ENCODE peak calls at places on chromosomes 13 and 19, in six cellular contexts. D is transverse colon, A is HepG2, Z is upper lobe of left lung, N is GM12878, U is stomach. F is an unnamed sample.

GRCh38 chr19:55640577-55641375 is at the start of gene ZNF580:
- DNase-seq in A (peak), N (no peak), D (peak), Z (peak), U (peak), F (peak)

GRCh38 chr13:47117268-47117667 is 220.4 kb upstream of the HTR2A start:
- DNase-seq in N (no peak), U (no peak), A (no peak), D (no peak), Z (no peak), F (no peak)

GRCh38 chr13:87129602-87130300 is 541.4 kb upstream of the SLITRK5 start:
- DNase-seq in U (no peak), A (no peak), Z (no peak), D (no peak), N (no peak), F (no peak)

GRCh38 chr13:98462241-98462882 is 114.5 kb downstream of the STK24 start:
- DNase-seq in N (no peak), U (no peak), D (no peak), Z (no peak), A (no peak), F (no peak)

GRCh38 chr13:30805603-30806011 is 70.3 kb downstream of the ALOX5AP start:
- DNase-seq in N (no peak), U (no peak), Z (no peak), A (peak), D (no peak), F (no peak)

GRCh38 chr19:41623360-41623759 is 3.5 kb downstream of the CEACAM4 start:
- DNase-seq in N (no peak), D (no peak), U (no peak), A (no peak), Z (peak), F (no peak)

GRCh38 chr19:51980116-51980736 is 6.4 kb downstream of the ZNF350 start:
- DNase-seq in A (no peak), D (no peak), N (no peak), U (no peak), Z (no peak), F (no peak)

GRCh38 chr19:42111384-42111783 is 20.9 kb downstream of the POU2F2 start:
- DNase-seq in D (no peak), A (no peak), U (no peak), N (no peak), Z (no peak), F (no peak)

GRCh38 chr13:26628706-26629105 is 71.2 kb downstream of the WASF3 start:
- DNase-seq in N (no peak), U (no peak), D (peak), A (peak), Z (no peak), F (no peak)

GRCh38 chr13:107374038-107374437 is 806.1 kb upstream of the ARGLU1 start:
- DNase-seq in Z (no peak), N (no peak), D (no peak), A (no peak), U (no peak), F (no peak)

GRCh38 chr19:42066075-42066754 is 3.8 kb downstream of the GRIK5 start:
- DNase-seq in A (no peak), Z (no peak), U (no peak), N (no peak), D (no peak), F (no peak)

GRCh38 chr13:35472308-35473008 is 4.0 kb downstream of the MAB21L1 start:
- DNase-seq in A (no peak), U (no peak), Z (no peak), N (no peak), D (no peak), F (no peak)

GRCh38 chr13:64556391-64556790 is 2673.7 kb downstream of the PCDH9 start:
- DNase-seq in D (no peak), N (no peak), A (no peak), U (no peak), Z (no peak), F (no peak)

GRCh38 chr13:21218351-21219043 is 42.0 kb downstream of the MRPL57 start:
- DNase-seq in D (no peak), Z (no peak), A (no peak), N (peak), U (no peak), F (no peak)

GRCh38 chr19:16883518-16883917 is 5.3 kb upstream of the F2RL3 start:
- DNase-seq in U (no peak), A (no peak), D (no peak), N (no peak), Z (no peak), F (no peak)

GRCh38 chr13:69280399-69280798 is 827.2 kb upstream of the ATXN8OS start:
- DNase-seq in Z (no peak), N (no peak), A (no peak), U (no peak), D (no peak), F (no peak)

GRCh38 chr13:51315658-51316057 is 23.8 kb upstream of the SERPINE3 start:
- DNase-seq in U (no peak), D (no peak), Z (no peak), N (no peak), A (no peak), F (no peak)

GRCh38 chr13:32408999-32409313 is 19.0 kb downstream of the N4BP2L1 start:
- DNase-seq in Z (no peak), A (no peak), N (no peak), U (no peak), D (no peak), F (no peak)

GRCh38 chr19:13241321-13242104 is 91.3 kb downstream of the IER2 start:
- DNase-seq in D (no peak), Z (no peak), U (no peak), N (no peak), A (no peak), F (no peak)

GRCh38 chr19:3123956-3124355 is 11.9 kb upstream of the GNA15 start:
- DNase-seq in N (no peak), U (no peak), A (no peak), Z (no peak), D (no peak), F (no peak)

GRCh38 chr13:45258339-45258685 is 57.5 kb upstream of the KCTD4 start:
- DNase-seq in U (no peak), Z (peak), A (peak), N (no peak), D (peak), F (no peak)

GRCh38 chr13:67950594-67950993 is 720.5 kb upstream of the PCDH9 start:
- DNase-seq in N (no peak), Z (no peak), D (no peak), U (no peak), A (no peak), F (no peak)

GRCh38 chr13:24220086-24220703 is 59.7 kb downstream of the SPATA13 start:
- DNase-seq in Z (peak), A (peak), D (peak), N (no peak), U (peak), F (peak)

GRCh38 chr13:101417043-101417406 is 717 bp upstream of the NALCN start:
- DNase-seq in A (no peak), N (no peak), U (no peak), Z (no peak), D (no peak), F (no peak)

GRCh38 chr19:32101206-32101605 is 244.2 kb upstream of the ZNF507 start:
- DNase-seq in N (no peak), A (no peak), D (no peak), Z (no peak), U (no peak), F (no peak)

GRCh38 chr13:45205124-45205523 is 4.3 kb upstream of the KCTD4 start:
- DNase-seq in A (no peak), D (no peak), Z (no peak), N (no peak), U (no peak), F (no peak)

GRCh38 chr13:68895696-68896095 is 1211.9 kb upstream of the ATXN8OS start:
- DNase-seq in N (no peak), U (no peak), D (no peak), Z (no peak), A (no peak), F (no peak)

GRCh38 chr19:49497047-49497789 is 984 bp downstream of the RPS11 start:
- DNase-seq in N (no peak), A (no peak), D (peak), Z (peak), U (peak), F (peak)

GRCh38 chr13:43132228-43132627 is 108.8 kb downstream of the DNAJC15 start:
- DNase-seq in Z (no peak), N (no peak), D (peak), A (peak), U (peak), F (no peak)

GRCh38 chr19:40178756-40179155 is 12.5 kb upstream of the MAP3K10 start:
- DNase-seq in N (no peak), Z (no peak), A (no peak), U (no peak), D (no peak), F (no peak)

GRCh38 chr19:47891622-47891922 is 5.5 kb upstream of the SULT2A1 start:
- DNase-seq in U (no peak), Z (no peak), A (no peak), N (no peak), D (no peak), F (no peak)

GRCh38 chr13:100584901-100585300 is 3.7 kb downstream of the GGACT start:
- DNase-seq in D (no peak), Z (no peak), A (no peak), N (no peak), U (no peak), F (no peak)

GRCh38 chr13:27483421-27483820 is 33.1 kb upstream of the MTIF3 start:
- DNase-seq in N (no peak), U (no peak), A (no peak), Z (no peak), D (no peak), F (no peak)

GRCh38 chr19:29858000-29858596 is 46.3 kb downstream of the CCNE1 start:
- DNase-seq in Z (peak), U (peak), D (peak), A (no peak), N (no peak), F (peak)

GRCh38 chr13:25761041-25761440 is 290.8 kb downstream of the SHISA2 start:
- DNase-seq in A (no peak), D (no peak), N (no peak), U (no peak), Z (no peak), F (no peak)

GRCh38 chr13:95301135-95301946 is at the start of gene ABCC4:
- DNase-seq in A (peak), U (peak), Z (peak), D (peak), N (no peak), F (peak)
- TF ChIP-seq POLR2A in A (no peak), U (no peak), Z (peak), D (no peak), N (peak), F (peak)

DNA sequence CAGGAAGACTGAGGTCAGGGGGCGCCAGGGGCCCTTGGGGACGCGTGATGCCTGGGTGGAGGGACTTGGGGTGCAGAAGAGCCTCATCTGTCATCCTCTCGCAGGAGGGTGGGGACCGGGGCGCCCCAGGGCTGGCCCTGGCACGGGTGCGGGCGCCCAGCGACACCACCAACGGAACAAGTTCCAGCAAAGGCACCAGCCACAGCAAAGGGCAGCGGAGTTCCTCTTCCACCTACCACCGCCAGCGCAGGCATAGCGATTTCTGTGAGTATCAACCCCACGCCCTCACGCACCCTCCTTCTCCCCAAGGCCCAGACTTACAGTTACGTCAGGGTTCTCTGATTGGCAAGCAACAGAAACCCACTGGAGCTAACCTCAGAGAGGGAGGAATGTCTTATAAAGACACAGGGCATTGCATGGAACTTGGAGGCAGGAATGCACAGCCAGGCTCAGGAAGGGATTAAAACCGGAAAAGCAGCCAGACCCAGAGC is 29.4 kb downstream of the MARK4 start:
- DNase-seq in U (no peak), Z (no peak), N (no peak), D (no peak), A (no peak), F (no peak)
- TF ChIP-seq POLR2AphosphoS5 in U (no peak), Z (no peak), N (no peak), D (no peak), A (no peak), F (no peak)

GRCh38 chr19:2049741-2050348 is 1.2 kb downstream of the MKNK2 start:
- DNase-seq in Z (peak), A (peak), U (peak), D (peak), N (no peak), F (peak)

GRCh38 chr19:2047449-2048103 is 3.5 kb downstream of the MKNK2 start:
- DNase-seq in U (peak), N (no peak), D (peak), Z (peak), A (no peak), F (no peak)

GRCh38 chr19:2048104-2048958 is 2.7 kb downstream of the MKNK2 start:
- DNase-seq in D (no peak), A (no peak), N (no peak), Z (peak), U (no peak), F (no peak)

GRCh38 chr19:2050349-2050990 is 574 bp downstream of the MKNK2 start:
- DNase-seq in U (no peak), D (no peak), A (no peak), Z (peak), N (no peak), F (no peak)

GRCh38 chr19:2048959-2049740 is 1.9 kb downstream of the MKNK2 start:
- DNase-seq in N (no peak), A (no peak), Z (no peak), U (no peak), D (no peak), F (no peak)
- TF ChIP-seq POLR2A in N (peak), A (no peak), Z (no peak), U (no peak), D (no peak), F (no peak)

DNA sequence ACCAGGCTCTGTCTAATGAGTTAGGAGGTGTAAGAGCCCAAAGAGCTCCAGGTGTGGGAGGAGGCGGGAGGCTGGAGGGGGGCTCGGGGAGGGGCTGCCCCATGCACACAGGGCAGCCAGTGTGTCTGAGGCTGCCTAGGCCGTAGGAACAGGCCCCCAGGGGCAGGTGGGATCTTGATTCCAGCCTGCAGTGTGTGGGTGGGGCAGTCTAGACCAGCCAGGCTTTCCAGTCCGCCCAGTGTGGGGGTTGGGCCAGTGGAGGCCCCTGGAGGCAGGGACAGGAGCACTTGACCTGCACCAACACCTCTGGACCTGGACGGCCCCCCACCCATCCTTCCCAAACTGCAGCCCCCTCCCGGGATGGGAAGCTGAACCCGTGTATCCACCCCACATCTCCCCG is 5.4 kb upstream of the CAMSAP3 start:
- DNase-seq in A (no peak), D (peak), Z (peak), N (no peak), U (peak), F (no peak)
- TF ChIP-seq POLR2AphosphoS5 in A (no peak), D (no peak), Z (no peak), N (no peak), U (no peak), F (no peak)